ENCODE peak calls at places on chromosomes 11 and 22, in four cellular contexts. A, R, D and G are unnamed samples.

GRCh38 chr11:104154296-104154695 is 9.7 kb downstream of the PDGFD start:
- DNase-seq in A (no peak), R (no peak), D (no peak), G (no peak)

GRCh38 chr11:44285756-44286155 is 24.2 kb downstream of the ALX4 start:
- DNase-seq in A (peak; percentile 49), R (peak; percentile 10), D (no peak), G (no peak)

GRCh38 chr22:26548303-26548702 is 36.0 kb upstream of the TFIP11 start:
- DNase-seq in A (no peak), R (no peak), D (no peak), G (no peak)

GRCh38 chr22:40637181-40638150 is 947 bp upstream of the MRTFA start:
- DNase-seq in A (no peak), R (no peak), D (no peak), G (no peak)

GRCh38 chr22:41367039-41367679 is 14.6 kb upstream of the TEF start:
- DNase-seq in A (peak; percentile 38), R (peak; percentile 96), D (no peak), G (peak; percentile 79)

GRCh38 chr11:118615282-118615979 is 8.0 kb downstream of the PHLDB1 start:
- DNase-seq in A (peak; percentile 98), R (no peak), D (peak; percentile 88), G (peak; percentile 93)

GRCh38 chr11:69913591-69914285 is 94.5 kb upstream of the FGF3 start:
- DNase-seq in A (no peak), R (no peak), D (no peak), G (peak; percentile 17)

GRCh38 chr11:12318791-12319733 is 58.3 kb upstream of the PARVA start:
- DNase-seq in A (no peak), R (peak; percentile 89), D (no peak), G (no peak)

GRCh38 chr22:44895296-44896055 is 114.3 kb downstream of the PHF21B start:
- DNase-seq in A (no peak), R (no peak), D (no peak), G (no peak)

GRCh38 chr22:27754247-27754887 is 47.2 kb downstream of the MN1 start:
- DNase-seq in A (no peak), R (no peak), D (no peak), G (no peak)

GRCh38 chr11:13344818-13345217 is 67.2 kb downstream of the BMAL1 start:
- DNase-seq in A (peak; percentile 92), R (no peak), D (no peak), G (no peak)

GRCh38 chr22:44384563-44384940 is 71.8 kb upstream of the SHISAL1 start:
- DNase-seq in A (no peak), R (no peak), D (no peak), G (no peak)

GRCh38 chr11:2913029-2913431 is 16.2 kb downstream of the PHLDA2 start:
- DNase-seq in A (peak; percentile 53), R (peak; percentile 44), D (no peak), G (no peak)

GRCh38 chr11:72591785-72592490 is 82.3 kb downstream of the PDE2A start:
- DNase-seq in A (no peak), R (no peak), D (no peak), G (no peak)

GRCh38 chr22:18071968-18072310 is 5.9 kb upstream of the PEX26 start:
- DNase-seq in A (no peak), R (no peak), D (no peak), G (no peak)

GRCh38 chr11:60165538-60165937 is 17.3 kb downstream of the MS4A6A start:
- DNase-seq in A (no peak), R (no peak), D (no peak), G (no peak)

GRCh38 chr11:131694526-131695424 is 324.4 kb downstream of the NTM start:
- DNase-seq in A (peak; percentile 86), R (peak; percentile 69), D (peak; percentile 63), G (peak; percentile 92)

GRCh38 chr11:67548555-67549110 is 25.4 kb upstream of the CABP2 start:
- DNase-seq in A (no peak), R (no peak), D (no peak), G (no peak)

GRCh38 chr11:33884035-33884434 is 7.8 kb downstream of the LMO2 start:
- DNase-seq in A (no peak), R (no peak), D (no peak), G (no peak)
- H4K5ac ChIP-seq in A (no peak overlapping the region), R (no peak overlapping the region), D (no peak overlapping the region), G (no peak overlapping the region)

DNA sequence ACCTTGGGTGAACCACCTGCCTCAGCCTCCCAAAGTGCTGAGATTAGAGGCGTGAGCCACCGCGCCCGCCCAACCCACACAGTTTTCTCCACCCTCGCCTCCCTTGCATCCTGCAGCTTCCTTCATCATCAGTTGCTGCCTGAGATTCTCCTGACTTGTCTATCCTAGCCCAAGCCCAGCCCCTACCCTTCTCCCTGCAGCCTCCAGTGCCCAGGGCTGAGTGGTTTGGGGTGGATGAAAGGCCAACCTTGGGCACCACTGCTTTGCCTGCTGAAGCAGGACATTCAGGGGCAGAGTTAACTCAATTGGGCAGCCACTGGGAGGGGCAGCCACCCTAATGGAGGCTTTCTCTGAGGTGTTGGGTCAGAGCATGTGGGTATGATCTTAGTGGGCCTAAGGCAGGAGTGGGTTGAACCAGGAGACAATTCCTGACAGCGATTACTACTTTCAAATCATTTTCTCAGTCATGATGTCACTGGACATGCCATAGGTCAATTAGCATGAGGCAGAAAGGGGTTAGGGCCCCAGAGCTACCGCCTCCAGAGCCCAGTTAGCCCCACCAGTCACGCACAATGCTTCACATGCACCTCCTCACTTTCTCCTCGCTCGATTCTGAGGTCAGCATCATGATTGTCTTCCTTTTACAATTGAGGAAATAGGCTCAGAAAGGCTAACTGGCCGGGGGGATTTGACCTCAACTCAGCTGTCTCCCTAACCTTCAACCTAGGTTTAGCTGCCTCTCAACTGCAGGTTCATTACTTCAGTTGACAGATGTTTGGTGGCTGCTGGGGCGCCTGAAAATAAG is 1.0 kb upstream of the FKBP2 start:
- DNase-seq in A (no peak), R (no peak), D (no peak), G (no peak)
- H3K23ac ChIP-seq in A (no peak overlapping the region), R (peak overlapping the region; percentile 61), D (no peak overlapping the region), G (no peak overlapping the region)

DNA sequence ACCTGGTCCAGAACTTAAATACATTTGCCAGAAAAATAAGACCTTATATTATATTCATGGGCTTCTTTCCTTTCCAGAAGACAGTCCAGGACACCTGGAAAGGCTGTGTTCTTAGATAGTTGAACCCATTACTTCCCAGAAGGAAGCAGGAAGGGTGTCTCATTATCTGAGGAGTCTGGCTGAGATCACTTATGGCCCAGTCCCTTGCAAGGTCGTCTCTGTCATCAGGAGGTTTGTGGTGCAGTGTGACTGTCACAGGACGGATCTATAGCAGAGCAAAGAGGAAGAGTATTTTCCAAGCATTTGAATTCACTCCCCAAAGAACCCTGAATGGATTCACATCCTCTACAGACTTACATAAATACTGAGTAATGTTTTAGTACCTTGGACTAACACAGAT is 270.7 kb upstream of the MTNR1B start:
- DNase-seq in A (no peak), R (no peak), D (no peak), G (no peak)
- H4K5ac ChIP-seq in A (no peak overlapping the region), R (no peak overlapping the region), D (no peak overlapping the region), G (no peak overlapping the region)

GRCh38 chr22:49433717-49434611 is 393.7 kb downstream of the BRD1 start:
- DNase-seq in A (peak; percentile 45), R (no peak), D (no peak), G (peak; percentile 71)

GRCh38 chr22:49437956-49438355 is 389.7 kb downstream of the BRD1 start:
- DNase-seq in A (no peak), R (no peak), D (no peak), G (no peak)

GRCh38 chr22:49437356-49437755 is 390.3 kb downstream of the BRD1 start:
- DNase-seq in A (no peak), R (no peak), D (no peak), G (peak; percentile 3)

GRCh38 chr22:49436056-49436455 is 391.6 kb downstream of the BRD1 start:
- DNase-seq in A (no peak), R (no peak), D (no peak), G (no peak)

DNA sequence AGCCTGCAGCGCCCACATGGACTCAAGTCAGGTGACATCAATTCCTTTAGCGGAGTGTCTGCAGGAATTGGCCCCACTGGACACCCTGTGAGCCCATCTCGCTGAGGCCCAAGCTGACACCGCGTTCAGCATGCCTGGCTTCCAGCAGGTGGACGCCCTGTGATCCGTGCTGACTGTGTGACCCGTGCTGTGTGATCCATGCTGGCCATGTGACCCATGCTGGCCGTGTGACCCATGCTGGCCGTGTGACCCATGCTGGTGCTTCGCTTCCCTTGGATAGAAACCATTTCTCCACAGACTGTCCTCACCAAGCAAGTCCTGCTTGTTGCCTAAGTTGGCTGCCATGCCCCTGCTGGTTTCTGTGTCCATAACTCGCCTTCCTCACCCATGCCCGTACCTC is 392.1 kb downstream of the BRD1 start:
- DNase-seq in A (no peak), R (no peak), D (no peak), G (peak; percentile 12)
- H3K23ac ChIP-seq in A (no peak overlapping the region), R (no peak overlapping the region), D (no peak overlapping the region), G (no peak overlapping the region)

GRCh38 chr11:95304777-95305176 is 73.8 kb upstream of the SESN3 start:
- DNase-seq in A (no peak), R (no peak), D (no peak), G (no peak)
- H4K5ac ChIP-seq in A (no peak overlapping the region), R (no peak overlapping the region), D (no peak overlapping the region), G (no peak overlapping the region)

DNA sequence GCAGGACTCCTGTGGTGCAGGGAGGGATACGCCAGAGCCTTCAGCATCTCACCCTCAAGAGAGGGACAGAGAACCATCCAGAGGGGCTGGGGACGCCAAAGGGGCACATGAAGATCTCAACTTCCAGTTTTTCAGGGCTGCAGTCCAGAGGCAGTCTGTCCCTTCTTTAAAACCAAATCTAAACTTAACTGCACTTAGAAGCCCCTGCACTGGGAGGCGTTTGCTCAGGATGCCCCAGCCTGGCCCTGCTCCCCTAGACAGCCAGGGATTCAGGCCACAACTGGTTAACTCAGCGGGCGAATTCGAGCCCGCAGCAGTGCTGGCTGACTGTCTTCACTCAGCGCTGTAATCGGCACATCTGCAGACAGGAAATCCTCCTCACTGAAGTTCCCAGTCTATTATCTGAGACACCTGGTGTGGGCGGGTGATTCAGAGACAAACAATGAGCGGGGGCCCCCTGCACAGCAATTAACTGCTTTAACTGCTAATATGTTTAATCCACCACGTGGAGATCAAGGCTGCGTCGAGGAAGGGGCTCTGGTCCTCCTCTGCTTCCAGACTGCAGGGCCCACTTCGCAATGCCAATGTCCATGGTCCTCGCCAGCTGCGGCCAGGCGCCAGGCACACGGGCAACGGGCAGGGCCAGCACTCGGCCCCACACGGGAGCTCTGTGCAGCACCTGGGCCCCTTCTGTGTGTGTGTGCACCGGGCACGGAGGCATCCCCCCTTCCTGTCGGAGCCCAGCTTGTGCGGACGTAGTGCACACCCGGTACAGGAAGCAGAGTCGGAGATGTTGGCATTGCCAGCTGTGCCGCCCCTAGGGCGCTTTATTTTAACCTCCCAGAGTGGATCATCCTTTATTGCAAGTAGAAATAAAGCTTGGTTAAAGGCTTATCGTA is 36.9 kb upstream of the GNB1L start:
- DNase-seq in A (peak; percentile 97), R (peak; percentile 89), D (peak; percentile 78), G (peak; percentile 83)
- H3K23ac ChIP-seq in A (no peak overlapping the region), R (peak overlapping the region; percentile 64), D (no peak overlapping the region), G (no peak overlapping the region)

GRCh38 chr11:108617055-108617454 is 23.5 kb upstream of the EXPH5 start:
- DNase-seq in A (peak; percentile 32), R (no peak), D (no peak), G (no peak)
- H4K5ac ChIP-seq in A (no peak overlapping the region), R (no peak overlapping the region), D (no peak overlapping the region), G (no peak overlapping the region)